ENCODE peak calls at places on chromosomes 12 and 14, in eight cellular contexts. F is HCT116, A is SK-N-SH, X is HepG2, M is A549, D is K562, B is GM12878, P is H1. N is an unnamed sample.

GRCh38 chr12:31440134-31440533 is 114.2 kb upstream of the SINHCAF start:
- DNase-seq in F (no peak), A (no peak), X (no peak), M (peak; percentile 18), D (no peak), B (no peak), P (no peak), N (no peak)

GRCh38 chr14:65222434-65222833 is 120.1 kb upstream of the MAX start:
- DNase-seq in F (peak; percentile 60), A (peak; percentile 48), X (no peak), M (peak; percentile 53), D (peak; percentile 52), B (no peak), P (peak; percentile 41), N (peak; percentile 80)

GRCh38 chr12:112183591-112184021 is 58.2 kb downstream of the TRAFD1 start:
- DNase-seq in F (no peak), A (no peak), X (no peak), M (no peak), D (no peak), B (peak; percentile 25), P (peak; percentile 15), N (no peak)

GRCh38 chr12:10140001-10140400 is 10.0 kb upstream of the CLEC7A start:
- DNase-seq in F (peak; percentile 44), A (peak; percentile 10), X (peak; percentile 35), M (peak; percentile 79), D (no peak), B (peak; percentile 48), P (peak; percentile 29), N (peak; percentile 84)

GRCh38 chr14:32078794-32079663 is 1.9 kb downstream of the ARHGAP5 start:
- DNase-seq in F (peak; percentile 69), A (no peak), X (peak; percentile 96), M (peak; percentile 24), D (no peak), B (no peak), P (no peak), N (peak; percentile 33)

GRCh38 chr14:35687335-35687939 is 121.7 kb downstream of the RALGAPA1 start:
- DNase-seq in F (peak; percentile 26), A (peak; percentile 46), X (peak; percentile 75), M (peak; percentile 60), D (peak; percentile 20), B (peak; percentile 2), P (no peak), N (peak; percentile 62)

GRCh38 chr12:119693006-119693405 is 25.1 kb downstream of the PRKAB1 start:
- DNase-seq in F (no peak), A (peak; percentile 58), X (no peak), M (no peak), D (no peak), B (no peak), P (no peak), N (peak; percentile 95)

GRCh38 chr12:69447892-69448291 is 22.3 kb upstream of the FRS2 start:
- DNase-seq in F (no peak), A (no peak), X (no peak), M (no peak), D (no peak), B (no peak), P (no peak), N (no peak)

GRCh38 chr14:68458840-68459469 is 333.9 kb downstream of the ZFP36L1 start:
- DNase-seq in F (no peak), A (peak; percentile 9), X (peak; percentile 95), M (peak; percentile 100), D (no peak), B (no peak), P (no peak), N (peak; percentile 98)

GRCh38 chr12:32533971-32534590 is 134.7 kb downstream of the FGD4 start:
- DNase-seq in F (peak; percentile 1), A (peak; percentile 36), X (peak; percentile 94), M (peak; percentile 84), D (no peak), B (no peak), P (no peak), N (peak; percentile 89)

GRCh38 chr12:42118136-42118879 is 26.4 kb downstream of the GXYLT1 start:
- DNase-seq in F (no peak), A (no peak), X (no peak), M (no peak), D (no peak), B (no peak), P (no peak), N (no peak)
- H3K4me2 ChIP-seq in F (no peak overlapping the region), A (no peak overlapping the region), X (no peak overlapping the region), M (no peak overlapping the region), D (no peak overlapping the region), B (no peak overlapping the region), P (no peak overlapping the region), N (no peak overlapping the region)

GRCh38 chr14:74979029-74979428 is 23.6 kb upstream of the PGF start:
- DNase-seq in F (no peak), A (peak; percentile 67), X (no peak), M (no peak), D (no peak), B (no peak), P (no peak), N (no peak)

GRCh38 chr14:74977901-74978385 is 22.5 kb upstream of the PGF start:
- DNase-seq in F (no peak), A (no peak), X (no peak), M (no peak), D (no peak), B (no peak), P (no peak), N (no peak)

GRCh38 chr14:74978416-74978947 is 23.1 kb upstream of the PGF start:
- DNase-seq in F (no peak), A (peak; percentile 94), X (no peak), M (no peak), D (no peak), B (no peak), P (no peak), N (no peak)

GRCh38 chr14:74976264-74977113 is 21.1 kb upstream of the PGF start:
- DNase-seq in F (no peak), A (no peak), X (no peak), M (no peak), D (no peak), B (no peak), P (no peak), N (no peak)

GRCh38 chr14:74977164-74977900 is 21.9 kb upstream of the PGF start:
- DNase-seq in F (no peak), A (no peak), X (no peak), M (no peak), D (no peak), B (no peak), P (no peak), N (no peak)
- TF ChIP-seq MAX in F (no peak), A (no peak), X (no peak), M (no peak), D (no peak), B (no peak), P (no peak), N (no peak)

GRCh38 chr12:124640096-124640495 is 72.7 kb upstream of the NCOR2 start:
- DNase-seq in F (no peak), A (no peak), X (no peak), M (peak; percentile 39), D (no peak), B (no peak), P (no peak), N (peak; percentile 26)

GRCh38 chr12:124641591-124641990 is 74.2 kb upstream of the NCOR2 start:
- DNase-seq in F (no peak), A (no peak), X (no peak), M (no peak), D (no peak), B (no peak), P (no peak), N (no peak)

GRCh38 chr12:124637586-124637985 is 70.2 kb upstream of the NCOR2 start:
- DNase-seq in F (no peak), A (no peak), X (no peak), M (no peak), D (no peak), B (no peak), P (no peak), N (no peak)

GRCh38 chr12:124637163-124637562 is 69.8 kb upstream of the NCOR2 start:
- DNase-seq in F (no peak), A (no peak), X (no peak), M (no peak), D (no peak), B (no peak), P (no peak), N (no peak)

DNA sequence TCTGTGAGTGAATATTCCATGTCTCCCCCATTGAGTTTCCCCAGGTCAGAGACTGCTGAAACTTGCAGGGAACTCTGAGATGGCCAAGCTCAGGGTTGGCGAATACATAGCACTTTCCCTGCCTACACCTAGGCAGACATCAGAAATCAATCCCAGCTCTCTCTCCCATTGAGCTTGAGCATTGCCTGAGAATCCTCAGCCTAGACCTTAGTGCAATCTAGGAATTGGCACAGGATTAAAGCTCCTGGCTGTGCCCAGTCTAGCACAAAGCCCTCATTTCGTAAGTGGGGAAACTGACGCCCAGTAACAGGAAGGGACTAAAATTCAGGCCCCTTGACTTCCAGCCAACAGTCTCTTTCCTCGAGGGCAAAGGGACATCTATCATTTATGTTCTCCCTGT is 72.0 kb upstream of the NCOR2 start:
- DNase-seq in F (no peak), A (no peak), X (no peak), M (no peak), D (no peak), B (no peak), P (no peak), N (no peak)
- H3K4me2 ChIP-seq in F (peak overlapping the region; percentile 33), A (no peak overlapping the region), X (no peak overlapping the region), M (no peak overlapping the region), D (no peak overlapping the region), B (no peak overlapping the region), P (no peak overlapping the region), N (no peak overlapping the region)

DNA sequence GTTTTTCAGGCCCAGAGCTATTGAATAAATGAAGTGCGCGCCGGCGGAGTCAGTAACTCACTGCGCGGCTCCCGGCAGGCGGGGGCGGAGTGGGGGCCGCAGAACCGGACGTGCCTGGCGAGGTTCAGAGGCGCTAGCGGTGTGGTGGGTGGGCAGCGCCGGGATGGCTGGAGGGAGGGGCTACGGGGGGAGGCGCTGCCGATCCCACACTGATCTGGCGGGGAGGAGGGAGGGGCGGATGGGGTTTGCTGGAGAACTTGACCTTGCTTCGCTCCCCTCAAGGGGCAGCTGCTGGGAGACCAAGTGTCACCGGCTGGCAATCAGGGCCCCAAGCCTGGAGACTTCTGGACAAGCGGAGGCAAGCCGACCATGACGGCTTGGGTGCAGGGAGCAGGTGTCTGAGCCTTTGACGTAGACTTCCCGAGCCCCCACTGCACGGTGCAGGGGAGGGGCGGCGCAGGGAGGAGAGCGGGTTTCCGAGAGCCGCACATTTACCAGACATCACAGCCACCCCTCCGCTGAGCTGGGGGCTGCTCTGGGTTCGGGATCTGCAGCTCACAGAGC is 174.1 kb upstream of the RTL1 start:
- DNase-seq in F (no peak), A (peak; percentile 73), X (no peak), M (no peak), D (peak; percentile 14), B (no peak), P (peak; percentile 23), N (peak; percentile 73)
- TF ChIP-seq MAX in F (no peak), A (no peak), X (no peak), M (no peak), D (no peak), B (no peak), P (peak; percentile 7), N (no peak)

GRCh38 chr12:47970843-47971242 is 7.4 kb downstream of the TMEM106C start:
- DNase-seq in F (no peak), A (no peak), X (no peak), M (no peak), D (no peak), B (no peak), P (no peak), N (no peak)
- H3K4me2 ChIP-seq in F (no peak overlapping the region), A (no peak overlapping the region), X (no peak overlapping the region), M (no peak overlapping the region), D (no peak overlapping the region), B (no peak overlapping the region), P (no peak overlapping the region), N (no peak overlapping the region)

N was measured in endothelial cell of umbilical vein.